ENCODE peak calls at places on chromosomes 12 and 14, in four cellular contexts. T, S, U and G are unnamed samples.

GRCh38 chr12:59087077-59087673 is 166.9 kb upstream of the LRIG3 start:
- DNase-seq in S (no peak), U (no peak), T (no peak), G (no peak)

GRCh38 chr12:79444089-79444488 is 246.7 kb downstream of the PAWR start:
- DNase-seq in T (no peak), U (no peak), S (no peak), G (no peak)

GRCh38 chr12:24997970-24998582 is 49.2 kb upstream of the BCAT1 start:
- DNase-seq in S (peak), T (no peak), U (no peak), G (no peak)

GRCh38 chr12:116247377-116247776 is 30.1 kb downstream of the MED13L start:
- DNase-seq in S (no peak), T (no peak), U (no peak), G (no peak)

GRCh38 chr12:78229491-78230209 is 399.0 kb downstream of the NAV3 start:
- DNase-seq in U (no peak), T (no peak), S (no peak), G (no peak)

GRCh38 chr12:25276199-25276937 is 25.6 kb upstream of the KRAS start:
- DNase-seq in S (no peak), U (no peak), T (no peak), G (no peak)

GRCh38 chr12:92244036-92244435 is 98.4 kb upstream of the BTG1 start:
- DNase-seq in U (no peak), T (no peak), S (no peak), G (no peak)

GRCh38 chr12:6295187-6295811 is 15.2 kb upstream of the PLEKHG6 start:
- DNase-seq in S (no peak), T (no peak), U (no peak), G (no peak)

GRCh38 chr12:93089805-93090569 is 160.9 kb upstream of the EEA1 start:
- DNase-seq in S (no peak), T (no peak), U (no peak), G (no peak)

GRCh38 chr12:18079541-18080230 is 10.3 kb downstream of the RERGL start:
- DNase-seq in S (no peak), T (no peak), U (no peak), G (no peak)

GRCh38 chr14:89617471-89618291 is 200.6 kb upstream of the FOXN3 start:
- DNase-seq in T (no peak), U (no peak), S (peak), G (no peak)

GRCh38 chr14:104091061-104091926 is 5.8 kb downstream of the ASPG start:
- DNase-seq in T (peak), S (peak), U (no peak), G (no peak)

GRCh38 chr14:64035143-64035542 is 182.3 kb downstream of the SYNE2 start:
- DNase-seq in U (no peak), T (no peak), S (no peak), G (no peak)

GRCh38 chr12:73421832-73422231 is 1115.8 kb upstream of the ATXN7L3B start:
- DNase-seq in S (no peak), T (no peak), U (no peak), G (no peak)

GRCh38 chr12:109720152-109720855 is 6.7 kb downstream of the FAM222A start:
- DNase-seq in T (peak), U (no peak), S (no peak), G (peak)

GRCh38 chr12:19528750-19529149 is 89.5 kb downstream of the AEBP2 start:
- DNase-seq in U (no peak), S (no peak), T (no peak), G (no peak)

GRCh38 chr12:124484526-124484953 is 82.9 kb downstream of the NCOR2 start:
- DNase-seq in T (peak), S (no peak), U (no peak), G (no peak)

GRCh38 chr12:25328082-25328712 is 77.5 kb upstream of the KRAS start:
- DNase-seq in S (no peak), T (no peak), U (no peak), G (no peak)

GRCh38 chr12:42473130-42473529 is 116.4 kb downstream of the PRICKLE1 start:
- DNase-seq in S (no peak), U (no peak), T (no peak), G (no peak)

GRCh38 chr12:19847294-19848059 is 408.2 kb downstream of the AEBP2 start:
- DNase-seq in S (no peak), T (peak), U (no peak), G (no peak)

GRCh38 chr12:79635676-79636075 is 55.1 kb downstream of the PAWR start:
- DNase-seq in U (no peak), T (no peak), S (no peak), G (no peak)

GRCh38 chr12:51171884-51172514 is 936 bp downstream of the TFCP2 start:
- DNase-seq in S (no peak), T (no peak), U (no peak), G (no peak)

GRCh38 chr12:70367268-70368141 is 1.4 kb downstream of the KCNMB4 start:
- DNase-seq in S (no peak), U (no peak), T (no peak), G (no peak)

GRCh38 chr12:104520242-104520900 is 63.6 kb downstream of the CHST11 start:
- DNase-seq in T (no peak), U (no peak), S (peak), G (no peak)

GRCh38 chr12:1594045-1594294 is 411 bp downstream of the FBXL14 start:
- DNase-seq in U (no peak), T (peak), S (peak), G (peak)

GRCh38 chr12:40446385-40446784 is 221.6 kb downstream of the LRRK2 start:
- DNase-seq in U (no peak), T (no peak), S (no peak), G (no peak)

GRCh38 chr12:95804296-95804695 is 13.7 kb upstream of the NTN4 start:
- DNase-seq in S (no peak), T (no peak), U (no peak), G (no peak)

GRCh38 chr12:124075836-124076235 is 102.8 kb downstream of the ZNF664 start:
- DNase-seq in S (no peak), T (no peak), U (no peak), G (no peak)

GRCh38 chr12:110906088-110906487 is 14.3 kb downstream of the MYL2 start:
- DNase-seq in T (no peak), S (no peak), U (no peak), G (no peak)

GRCh38 chr12:125025836-125026235 is 32.4 kb downstream of the BRI3BP start:
- DNase-seq in T (no peak), U (no peak), S (no peak), G (no peak)

GRCh38 chr14:106811167-106811566 is 1284.8 kb downstream of the TMEM121 start:
- DNase-seq in T (no peak), S (no peak), U (no peak), G (no peak)

GRCh38 chr12:40999212-40999611 is 188.9 kb upstream of the PDZRN4 start:
- DNase-seq in U (no peak), T (no peak), S (no peak), G (no peak)

GRCh38 chr14:88379706-88380343 is 5.6 kb upstream of the SPATA7 start:
- DNase-seq in U (no peak), T (no peak), S (no peak), G (peak)

GRCh38 chr14:88385212-88386101 is at the start of gene SPATA7:
- DNase-seq in T (peak), S (peak), U (peak), G (peak)

GRCh38 chr14:88384653-88385205 is 728 bp upstream of the SPATA7 start:
- DNase-seq in S (peak), U (no peak), T (no peak), G (no peak)

GRCh38 chr14:88386395-88386794 is 938 bp downstream of the SPATA7 start:
- DNase-seq in T (no peak), S (no peak), U (no peak), G (no peak)

GRCh38 chr14:88380405-88380804 is 5.1 kb upstream of the SPATA7 start:
- DNase-seq in T (no peak), S (no peak), U (no peak), G (no peak)
- TF ChIP-seq CTCF in T (peak), S (no peak), U (no peak), G (no peak)

DNA sequence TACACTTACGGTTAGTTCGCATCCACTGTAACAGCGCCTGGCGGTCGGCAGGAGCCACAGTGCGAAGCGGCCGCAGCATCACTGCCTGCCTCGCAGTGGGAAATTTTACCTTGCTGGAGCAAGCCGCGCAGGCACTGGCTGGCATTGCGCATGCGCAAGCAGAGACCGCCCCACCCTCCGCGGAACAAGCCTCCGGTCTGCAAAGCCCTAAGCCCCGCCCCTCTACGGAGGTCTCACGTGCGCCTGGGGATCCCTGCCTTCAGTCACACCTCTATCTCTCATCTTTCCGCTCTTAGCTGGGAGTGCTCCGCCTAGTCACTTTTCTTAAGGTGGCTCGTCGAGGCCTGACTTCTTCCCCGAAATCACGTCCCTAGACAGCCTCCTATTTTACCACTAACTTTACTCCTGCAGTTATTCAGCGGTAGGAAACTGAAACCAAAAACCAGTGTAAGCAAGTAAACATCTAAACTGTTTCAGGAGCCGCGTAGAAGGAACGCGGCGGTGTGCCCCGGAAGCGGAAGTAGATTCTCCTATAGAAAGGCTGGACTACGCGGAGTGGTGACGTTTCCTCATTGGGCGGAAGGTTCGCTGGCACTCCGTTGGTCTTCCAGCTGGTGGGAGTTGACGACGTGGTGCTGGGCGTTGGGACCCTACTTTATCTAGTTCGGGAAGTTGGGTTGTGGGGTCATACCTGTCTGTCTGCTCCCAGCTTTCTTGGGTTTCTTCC is at the start of gene SRP54:
- DNase-seq in T (peak), S (peak), U (peak), G (peak)
- TF ChIP-seq CTCF in T (no peak), S (no peak), U (no peak), G (peak)

GRCh38 chr14:37864861-37865718 is 269.7 kb downstream of the TTC6 start:
- DNase-seq in U (no peak), T (no peak), S (no peak), G (no peak)
- TF ChIP-seq CTCF in U (no peak), T (no peak), S (no peak), G (no peak)

GRCh38 chr14:22753586-22753985 is 12.9 kb upstream of the OXA1L start:
- DNase-seq in T (no peak), S (no peak), U (no peak), G (no peak)

GRCh38 chr14:22747769-22748168 is 18.7 kb upstream of the OXA1L start:
- DNase-seq in T (no peak), U (no peak), S (no peak), G (no peak)

GRCh38 chr14:22748188-22748587 is 18.3 kb upstream of the OXA1L start:
- DNase-seq in S (no peak), U (no peak), T (no peak), G (no peak)

GRCh38 chr14:22752422-22752821 is 14.1 kb upstream of the OXA1L start:
- DNase-seq in S (no peak), U (no peak), T (no peak), G (no peak)

DNA sequence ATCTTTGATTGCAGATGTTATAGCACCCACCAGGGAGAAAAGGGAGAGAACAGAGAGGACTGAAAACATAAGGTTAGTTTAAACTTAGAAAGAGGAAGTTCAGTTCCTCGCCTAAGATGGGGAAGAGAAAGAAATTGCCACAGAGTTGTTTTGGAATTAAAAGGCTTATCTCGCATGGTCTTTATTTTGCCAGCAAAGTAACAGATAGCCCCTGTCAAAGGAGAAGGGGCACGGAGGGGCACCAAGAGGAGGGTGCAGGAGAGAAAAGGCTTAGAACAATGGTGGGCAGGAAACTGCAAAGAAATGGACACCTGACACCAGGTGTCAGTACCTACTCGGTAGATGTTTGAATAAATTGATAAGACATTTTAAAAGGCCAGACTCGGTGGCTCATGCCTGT is 17.8 kb upstream of the OXA1L start:
- DNase-seq in T (no peak), U (no peak), S (peak), G (no peak)
- TF ChIP-seq CTCF in T (no peak), U (no peak), S (peak), G (no peak)

GRCh38 chr12:130656411-130656810 is 59.7 kb downstream of the RIMBP2 start:
- DNase-seq in U (no peak), T (no peak), S (no peak), G (no peak)

GRCh38 chr12:130658561-130658960 is 57.5 kb downstream of the RIMBP2 start:
- DNase-seq in T (no peak), S (no peak), U (no peak), G (no peak)

GRCh38 chr12:130655881-130656280 is 60.2 kb downstream of the RIMBP2 start:
- DNase-seq in T (no peak), S (no peak), U (no peak), G (no peak)

GRCh38 chr12:130658106-130658505 is 58.0 kb downstream of the RIMBP2 start:
- DNase-seq in U (no peak), T (no peak), S (no peak), G (no peak)

DNA sequence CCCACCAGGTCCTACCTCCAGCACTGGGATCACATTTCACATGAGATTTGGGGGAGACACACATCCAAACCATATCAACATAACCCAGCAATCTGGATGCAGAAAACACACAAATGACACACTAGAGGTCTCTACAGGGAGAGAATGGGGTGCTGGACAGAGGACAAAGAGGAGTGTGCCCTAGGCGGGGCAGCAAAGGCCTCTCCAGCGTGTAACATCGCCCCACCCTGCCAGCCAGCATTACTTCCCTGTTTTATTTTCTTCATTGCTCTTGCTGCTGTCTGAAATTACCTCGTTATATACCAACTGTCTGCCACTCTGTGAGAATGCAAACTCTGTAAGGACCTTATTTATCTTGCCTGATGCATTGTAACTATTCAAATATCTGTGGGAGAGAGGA is 61.1 kb downstream of the RIMBP2 start:
- DNase-seq in T (no peak), S (no peak), U (no peak), G (no peak)
- TF ChIP-seq CTCF in T (no peak), S (no peak), U (no peak), G (no peak)

DNA sequence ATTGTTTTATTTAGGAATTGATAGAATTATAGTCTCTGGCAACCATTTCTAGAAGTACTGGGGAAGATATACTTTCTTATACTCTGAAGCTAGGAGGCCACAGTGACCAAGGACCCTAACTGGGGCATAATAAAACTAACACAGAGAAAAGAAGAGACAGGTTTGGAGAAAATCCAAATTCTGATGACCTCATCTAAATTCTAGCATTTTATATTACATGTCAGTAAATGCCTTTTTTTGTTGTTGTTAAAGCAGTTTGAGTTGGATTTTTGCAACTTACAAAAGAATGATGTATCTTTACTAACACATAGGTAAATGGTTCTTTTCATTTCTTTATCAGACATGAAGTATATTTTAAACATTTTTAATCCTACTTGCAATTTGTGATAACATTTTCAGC is 933.3 kb downstream of the TMTC2 start:
- DNase-seq in S (no peak), T (no peak), U (no peak), G (no peak)
- TF ChIP-seq CTCF in S (no peak), T (no peak), U (no peak), G (no peak)

GRCh38 chr14:20696776-20697175 is 8.2 kb downstream of the ANG start:
- DNase-seq in U (no peak), T (no peak), S (no peak), G (no peak)

GRCh38 chr14:20698934-20699333 is 10.4 kb downstream of the ANG start:
- DNase-seq in T (no peak), U (no peak), S (no peak), G (no peak)

GRCh38 chr14:20692111-20692751 is 3.7 kb downstream of the ANG start:
- DNase-seq in T (no peak), U (no peak), S (no peak), G (no peak)

GRCh38 chr14:20697273-20698017 is 8.9 kb downstream of the ANG start:
- DNase-seq in T (peak), U (no peak), S (peak), G (no peak)

GRCh38 chr14:20698018-20698329 is 9.4 kb downstream of the ANG start:
- DNase-seq in U (no peak), S (no peak), T (no peak), G (no peak)
- TF ChIP-seq CTCF in U (no peak), S (peak), T (no peak), G (no peak)

DNA sequence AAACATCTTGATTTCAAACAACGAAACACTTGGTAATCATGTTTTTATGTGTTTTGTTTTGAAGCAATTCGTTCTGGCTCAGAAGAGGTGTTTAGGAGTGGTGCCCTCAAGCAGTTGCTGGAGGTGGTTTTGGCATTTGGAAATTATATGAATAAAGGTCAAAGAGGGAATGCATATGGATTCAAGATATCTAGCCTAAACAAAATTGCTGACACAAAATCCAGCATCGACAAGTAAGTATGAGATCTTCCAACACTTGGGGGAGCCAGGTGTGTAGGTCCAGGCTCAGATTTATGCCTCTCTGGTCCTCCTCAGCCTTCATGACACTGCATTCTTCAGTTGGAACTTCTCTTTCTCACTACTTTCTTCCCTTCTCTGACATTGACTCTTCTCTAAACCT is 110.1 kb downstream of the GPR135 start:
- DNase-seq in S (no peak), U (no peak), T (no peak), G (no peak)
- TF ChIP-seq CTCF in S (no peak), U (no peak), T (no peak), G (no peak)

GRCh38 chr12:81461163-81461562 is 298.0 kb downstream of the PPFIA2 start:
- DNase-seq in U (no peak), T (no peak), S (no peak), G (no peak)
- TF ChIP-seq CTCF in U (no peak), T (no peak), S (no peak), G (no peak)